ENCODE peak calls at places on chromosomes 3 and 15, in nine cellular contexts. V, N, P, L, R, W, A, M and S are unnamed samples.

GRCh38 chr15:40695469-40695910 is 516 bp downstream of the RAD51 start:
- DNase-seq in V (peak; percentile 63), N (peak; percentile 38), P (peak; percentile 62), L (peak; percentile 20), R (no peak), W (no peak), A (no peak), M (no peak), S (no peak)

GRCh38 chr15:85010472-85011209 is 29.0 kb downstream of the PDE8A start:
- DNase-seq in V (peak; percentile 62), N (peak; percentile 36), P (no peak), L (peak; percentile 57), R (no peak), W (no peak), A (no peak), M (no peak), S (no peak)

GRCh38 chr3:9686703-9687102 is 16.9 kb upstream of the CPNE9 start:
- DNase-seq in V (no peak), N (no peak), P (no peak), L (no peak), R (no peak), W (no peak), A (no peak), M (no peak), S (no peak)

GRCh38 chr3:20930034-20930433 is 744.0 kb upstream of the SGO1 start:
- DNase-seq in V (peak; percentile 55), N (peak; percentile 29), P (no peak), L (peak; percentile 15), R (no peak), W (no peak), A (no peak), M (no peak), S (no peak)

GRCh38 chr3:33145221-33145900 is 31.5 kb downstream of the CRTAP start:
- DNase-seq in V (no peak), N (no peak), P (no peak), L (no peak), R (no peak), W (no peak), A (no peak), M (no peak), S (no peak)

GRCh38 chr3:67484085-67484484 is 170.3 kb downstream of the SUCLG2 start:
- DNase-seq in V (no peak), N (no peak), P (no peak), L (no peak), R (no peak), W (no peak), A (no peak), M (no peak), S (no peak)

GRCh38 chr3:149957352-149958140 is 13.1 kb downstream of the PFN2 start:
- DNase-seq in V (no peak), N (no peak), P (no peak), L (no peak), R (no peak), W (no peak), A (no peak), M (no peak), S (no peak)

GRCh38 chr15:83379574-83379973 is 67.6 kb upstream of the SH3GL3 start:
- DNase-seq in V (no peak), N (peak; percentile 23), P (peak; percentile 6), L (peak; percentile 42), R (no peak), W (peak; percentile 85), A (no peak), M (no peak), S (no peak)

GRCh38 chr3:51539291-51539891 is 872 bp downstream of the RAD54L2 start:
- DNase-seq in V (peak; percentile 51), N (peak; percentile 65), P (peak; percentile 43), L (peak; percentile 79), R (peak; percentile 9), W (peak; percentile 49), A (no peak), M (no peak), S (no peak)

GRCh38 chr3:183555541-183556081 is at the start of gene KLHL6:
- DNase-seq in V (peak; percentile 93), N (peak; percentile 36), P (no peak), L (no peak), R (peak; percentile 65), W (no peak), A (peak; percentile 84), M (no peak), S (no peak)
- H3K4me3 ChIP-seq in V (peak within 1 kb of the TSS; percentile 97), N (no peak within 1 kb of the TSS), P (no peak within 1 kb of the TSS), L (no peak within 1 kb of the TSS), R (peak within 1 kb of the TSS; percentile 39), W (no peak within 1 kb of the TSS), A (peak within 1 kb of the TSS; percentile 54), M (no peak within 1 kb of the TSS), S (peak within 1 kb of the TSS; percentile 16)

DNA sequence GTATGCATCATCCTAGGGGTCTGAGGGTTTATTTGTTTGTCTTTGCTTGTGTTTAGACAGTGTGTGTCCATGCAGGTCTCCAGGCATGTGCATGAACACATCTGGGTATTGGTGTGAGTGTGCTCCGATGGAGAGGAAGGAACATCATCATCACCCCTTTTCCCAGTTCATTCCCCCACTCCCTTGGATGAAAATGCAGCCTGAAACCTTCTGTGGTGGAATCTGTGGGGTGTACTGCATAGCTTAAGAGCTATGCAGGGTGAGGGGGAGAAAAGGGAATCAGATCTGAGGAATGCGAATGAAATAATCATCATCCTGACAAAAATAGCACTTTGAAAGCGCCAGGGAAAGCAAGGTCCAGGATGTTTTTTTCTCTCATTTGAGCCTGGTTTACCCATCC is 520.1 kb downstream of the NTRK3 start:
- DNase-seq in V (no peak), N (peak; percentile 21), P (no peak), L (no peak), R (no peak), W (no peak), A (no peak), M (no peak), S (no peak)
- H3K4me3 ChIP-seq in V (no peak overlapping the region), N (no peak overlapping the region), P (no peak overlapping the region), L (no peak overlapping the region), R (no peak overlapping the region), W (no peak overlapping the region), A (no peak overlapping the region), M (no peak overlapping the region), S (no peak overlapping the region)

GRCh38 chr15:74776851-74777768 is 4.8 kb upstream of the CSK start:
- DNase-seq in V (peak; percentile 96), N (peak; percentile 28), P (no peak), L (no peak), R (peak; percentile 42), W (no peak), A (peak; percentile 83), M (no peak), S (no peak)
- H3K4me3 ChIP-seq in V (peak overlapping the region; percentile 57), N (no peak overlapping the region), P (no peak overlapping the region), L (no peak overlapping the region), R (no peak overlapping the region), W (no peak overlapping the region), A (no peak overlapping the region), M (no peak overlapping the region), S (no peak overlapping the region)

GRCh38 chr3:50341537-50341936 is 901 bp upstream of the RASSF1 start:
- DNase-seq in V (no peak), N (no peak), P (no peak), L (no peak), R (no peak), W (no peak), A (peak; percentile 75), M (no peak), S (no peak)
- H3K4me3 ChIP-seq in V (no peak overlapping the region), N (peak overlapping the region; percentile 64), P (no peak overlapping the region), L (peak overlapping the region; percentile 79), R (peak overlapping the region; percentile 62), W (no peak overlapping the region), A (peak overlapping the region; percentile 81), M (no peak overlapping the region), S (no peak overlapping the region)

DNA sequence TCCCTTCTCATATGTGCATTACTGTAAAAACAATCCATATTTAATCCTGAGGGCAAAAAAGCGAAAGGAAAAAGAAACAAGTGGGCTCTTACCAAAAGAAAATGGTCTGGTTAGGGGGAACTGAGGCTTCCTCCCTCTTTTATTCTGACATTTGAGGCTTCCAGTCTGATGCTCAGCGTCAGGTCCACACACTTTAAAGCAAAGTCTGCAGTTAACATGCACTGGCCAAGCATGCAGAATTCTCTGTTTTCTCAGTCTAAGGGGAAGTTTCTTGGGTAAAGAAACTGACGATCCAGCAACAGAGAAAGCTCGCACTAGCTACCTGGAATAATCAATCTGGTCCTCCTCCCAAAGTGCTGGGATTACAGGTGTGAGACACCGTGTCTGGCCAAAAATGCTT is 36.3 kb upstream of the TRIM59 start:
- DNase-seq in V (no peak), N (no peak), P (no peak), L (no peak), R (no peak), W (no peak), A (no peak), M (no peak), S (no peak)
- H3K4me3 ChIP-seq in V (no peak overlapping the region), N (peak overlapping the region; percentile 29), P (no peak overlapping the region), L (no peak overlapping the region), R (peak overlapping the region; percentile 34), W (no peak overlapping the region), A (peak overlapping the region; percentile 8), M (no peak overlapping the region), S (no peak overlapping the region)

GRCh38 chr3:43288850-43289249 is 2.5 kb downstream of the SNRK start:
- DNase-seq in V (no peak), N (no peak), P (no peak), L (no peak), R (no peak), W (no peak), A (no peak), M (no peak), S (no peak)
- H3K4me3 ChIP-seq in V (peak overlapping the region; percentile 73), N (peak overlapping the region; percentile 76), P (peak overlapping the region; percentile 12), L (no peak overlapping the region), R (peak overlapping the region; percentile 58), W (peak overlapping the region; percentile 83), A (peak overlapping the region; percentile 63), M (peak overlapping the region; percentile 73), S (peak overlapping the region; percentile 79)

GRCh38 chr3:161354554-161354953 is 16.8 kb downstream of the SPTSSB start:
- DNase-seq in V (no peak), N (peak; percentile 19), P (no peak), L (peak; percentile 35), R (no peak), W (no peak), A (no peak), M (no peak), S (no peak)

GRCh38 chr3:161350916-161351315 is 20.4 kb downstream of the SPTSSB start:
- DNase-seq in V (no peak), N (no peak), P (no peak), L (peak; percentile 52), R (no peak), W (no peak), A (no peak), M (no peak), S (no peak)

GRCh38 chr3:161349529-161350278 is 21.6 kb downstream of the SPTSSB start:
- DNase-seq in V (no peak), N (peak; percentile 92), P (peak; percentile 85), L (peak; percentile 97), R (no peak), W (peak; percentile 97), A (no peak), M (peak; percentile 78), S (no peak)

GRCh38 chr3:161348791-161349400 is 22.4 kb downstream of the SPTSSB start:
- DNase-seq in V (no peak), N (peak; percentile 18), P (peak; percentile 32), L (peak; percentile 34), R (no peak), W (no peak), A (no peak), M (peak; percentile 2), S (no peak)

GRCh38 chr3:161351330-161351729 is 20.0 kb downstream of the SPTSSB start:
- DNase-seq in V (no peak), N (peak; percentile 19), P (no peak), L (no peak), R (no peak), W (no peak), A (no peak), M (no peak), S (no peak)
- H3K4me3 ChIP-seq in V (no peak overlapping the region), N (no peak overlapping the region), P (no peak overlapping the region), L (no peak overlapping the region), R (no peak overlapping the region), W (no peak overlapping the region), A (no peak overlapping the region), M (no peak overlapping the region), S (no peak overlapping the region)

GRCh38 chr3:100682056-100682853 is 27.0 kb upstream of the TFG start:
- DNase-seq in V (no peak), N (peak; percentile 27), P (no peak), L (no peak), R (no peak), W (no peak), A (peak; percentile 82), M (no peak), S (no peak)
- H3K4me3 ChIP-seq in V (no peak overlapping the region), N (no peak overlapping the region), P (no peak overlapping the region), L (no peak overlapping the region), R (no peak overlapping the region), W (no peak overlapping the region), A (no peak overlapping the region), M (no peak overlapping the region), S (no peak overlapping the region)